ENCODE peak calls at places on chromosomes 7 and 10, in eight cellular contexts. Y, N, D, U, V, I, O and J are unnamed samples.

GRCh38 chr7:81684513-81685262 is 85.2 kb downstream of the HGF start:
- DNase-seq in Y (peak), N (peak), D (peak), U (peak), V (peak), I (peak), O (peak), J (peak)

GRCh38 chr7:125122225-125122624 is 192.6 kb upstream of the POT1 start:
- DNase-seq in Y (no peak), N (no peak), D (no peak), U (no peak), V (no peak), I (no peak), O (no peak), J (no peak)

GRCh38 chr10:102780246-102780645 is 36.5 kb downstream of the WBP1L start:
- DNase-seq in Y (peak), N (no peak), D (no peak), U (no peak), V (no peak), I (no peak), O (no peak), J (no peak)

GRCh38 chr7:28725045-28725630 is 233.0 kb downstream of the TRIL start:
- DNase-seq in Y (no peak), N (no peak), D (no peak), U (no peak), V (no peak), I (no peak), O (no peak), J (no peak)

GRCh38 chr7:75856562-75856961 is 22.3 kb upstream of the RHBDD2 start:
- DNase-seq in Y (no peak), N (no peak), D (no peak), U (no peak), V (no peak), I (no peak), O (no peak), J (no peak)

GRCh38 chr10:104750306-104750705 is 109.2 kb downstream of the SORCS3 start:
- DNase-seq in Y (no peak), N (no peak), D (no peak), U (no peak), V (no peak), I (no peak), O (peak), J (no peak)

GRCh38 chr10:59668081-59668480 is 41.6 kb downstream of the SLC16A9 start:
- DNase-seq in Y (no peak), N (no peak), D (no peak), U (no peak), V (no peak), I (no peak), O (no peak), J (no peak)

GRCh38 chr10:70589762-70590662 is 12.5 kb downstream of the PRF1 start:
- DNase-seq in Y (peak), N (peak), D (no peak), U (no peak), V (no peak), I (peak), O (peak), J (no peak)

GRCh38 chr10:118046491-118047362 is at the start of gene RAB11FIP2:
- DNase-seq in Y (peak), N (peak), D (peak), U (peak), V (peak), I (peak), O (peak), J (peak)

GRCh38 chr10:79127151-79127961 is 58.6 kb downstream of the ZMIZ1 start:
- DNase-seq in Y (peak), N (no peak), D (no peak), U (peak), V (peak), I (peak), O (peak), J (no peak)

GRCh38 chr7:130071701-130072622 is 1.6 kb downstream of the KLHDC10 start:
- DNase-seq in Y (peak), N (peak), D (no peak), U (no peak), V (peak), I (peak), O (peak), J (no peak)

GRCh38 chr7:93055543-93056107 is 62.2 kb downstream of the SAMD9 start:
- DNase-seq in Y (peak), N (no peak), D (no peak), U (no peak), V (no peak), I (no peak), O (peak), J (no peak)

GRCh38 chr10:18753496-18753895 is 94.3 kb downstream of the ARL5B start:
- DNase-seq in Y (no peak), N (no peak), D (no peak), U (no peak), V (no peak), I (no peak), O (no peak), J (no peak)

GRCh38 chr7:50307368-50308012 is 3.0 kb downstream of the IKZF1 start:
- DNase-seq in Y (no peak), N (no peak), D (no peak), U (no peak), V (no peak), I (no peak), O (no peak), J (no peak)

GRCh38 chr7:36658603-36659516 is 65.4 kb downstream of the AOAH start:
- DNase-seq in Y (peak), N (no peak), D (peak), U (no peak), V (no peak), I (no peak), O (peak), J (no peak)

GRCh38 chr7:108037748-108038147 is 34.8 kb upstream of the LAMB1 start:
- DNase-seq in Y (no peak), N (no peak), D (no peak), U (no peak), V (no peak), I (no peak), O (no peak), J (no peak)

GRCh38 chr10:97875391-97875790 is 25.7 kb downstream of the GOLGA7B start:
- DNase-seq in Y (no peak), N (peak), D (no peak), U (no peak), V (no peak), I (no peak), O (no peak), J (peak)

GRCh38 chr10:5589963-5590511 is 65.3 kb downstream of the CALML3 start:
- DNase-seq in Y (peak), N (no peak), D (no peak), U (no peak), V (no peak), I (peak), O (no peak), J (no peak)

GRCh38 chr10:71372882-71373495 is 23.7 kb upstream of the CDH23 start:
- DNase-seq in Y (no peak), N (no peak), D (no peak), U (no peak), V (no peak), I (no peak), O (no peak), J (no peak)

GRCh38 chr7:77482015-77482414 is 55.1 kb upstream of the PTPN12 start:
- DNase-seq in Y (no peak), N (no peak), D (no peak), U (no peak), V (no peak), I (no peak), O (peak), J (no peak)

GRCh38 chr10:34996843-34997242 is 93.3 kb downstream of the CUL2 start:
- DNase-seq in Y (peak), N (no peak), D (peak), U (no peak), V (no peak), I (no peak), O (no peak), J (no peak)

GRCh38 chr10:63642808-63643207 is 121.6 kb downstream of the REEP3 start:
- DNase-seq in Y (no peak), N (no peak), D (no peak), U (no peak), V (no peak), I (no peak), O (no peak), J (no peak)

GRCh38 chr7:298375-298702 is 8.4 kb downstream of the FOXL3 start:
- DNase-seq in Y (no peak), N (no peak), D (no peak), U (no peak), V (no peak), I (no peak), O (no peak), J (no peak)

GRCh38 chr7:11795231-11795630 is 36.8 kb downstream of the THSD7A start:
- DNase-seq in Y (no peak), N (no peak), D (no peak), U (no peak), V (no peak), I (no peak), O (no peak), J (no peak)

GRCh38 chr10:64537112-64537511 is 1015.9 kb downstream of the REEP3 start:
- DNase-seq in Y (no peak), N (no peak), D (no peak), U (no peak), V (no peak), I (no peak), O (no peak), J (no peak)

GRCh38 chr7:124751017-124751416 is 14.6 kb downstream of the GPR37 start:
- DNase-seq in Y (no peak), N (no peak), D (no peak), U (no peak), V (no peak), I (no peak), O (no peak), J (no peak)

GRCh38 chr10:131980757-131981428 is 830 bp downstream of the BNIP3 start:
- DNase-seq in Y (no peak), N (no peak), D (no peak), U (no peak), V (peak), I (no peak), O (peak), J (no peak)

GRCh38 chr10:51073461-51074237 is 638 bp upstream of the PRKG1 start:
- DNase-seq in Y (peak), N (peak), D (no peak), U (peak), V (peak), I (peak), O (peak), J (peak)

GRCh38 chr10:48881937-48882336 is 57.7 kb downstream of the LRRC18 start:
- DNase-seq in Y (no peak), N (no peak), D (no peak), U (no peak), V (no peak), I (no peak), O (no peak), J (no peak)

GRCh38 chr10:72692897-72693598 is 1.1 kb downstream of the MCU start:
- DNase-seq in Y (peak), N (no peak), D (no peak), U (no peak), V (no peak), I (no peak), O (peak), J (no peak)

GRCh38 chr10:17181751-17182150 is 19.7 kb downstream of the TRDMT1 start:
- DNase-seq in Y (no peak), N (no peak), D (no peak), U (no peak), V (peak), I (no peak), O (peak), J (no peak)

DNA sequence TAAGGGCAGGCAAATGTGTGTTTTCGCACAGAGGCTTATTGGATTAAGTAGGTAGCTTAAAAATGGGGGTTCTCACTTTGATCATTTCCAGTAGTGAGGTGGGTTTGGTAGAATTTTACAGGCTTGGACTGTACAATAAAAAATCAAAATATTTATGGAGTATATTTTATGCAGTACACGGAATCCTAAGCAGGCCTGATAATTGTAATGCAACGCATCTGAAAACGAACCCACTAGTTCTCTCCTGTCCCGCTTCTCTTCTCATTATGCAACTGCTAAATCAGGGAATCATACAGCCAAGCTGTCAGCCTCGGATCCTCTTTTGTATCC is 377 bp upstream of the POLR1F start:
- DNase-seq in Y (no peak), N (no peak), D (no peak), U (no peak), V (no peak), I (no peak), O (no peak), J (no peak)
- TF ChIP-seq CTCF in Y (no peak), N (peak), D (no peak), U (no peak), V (no peak), I (no peak), O (no peak), J (no peak)

DNA sequence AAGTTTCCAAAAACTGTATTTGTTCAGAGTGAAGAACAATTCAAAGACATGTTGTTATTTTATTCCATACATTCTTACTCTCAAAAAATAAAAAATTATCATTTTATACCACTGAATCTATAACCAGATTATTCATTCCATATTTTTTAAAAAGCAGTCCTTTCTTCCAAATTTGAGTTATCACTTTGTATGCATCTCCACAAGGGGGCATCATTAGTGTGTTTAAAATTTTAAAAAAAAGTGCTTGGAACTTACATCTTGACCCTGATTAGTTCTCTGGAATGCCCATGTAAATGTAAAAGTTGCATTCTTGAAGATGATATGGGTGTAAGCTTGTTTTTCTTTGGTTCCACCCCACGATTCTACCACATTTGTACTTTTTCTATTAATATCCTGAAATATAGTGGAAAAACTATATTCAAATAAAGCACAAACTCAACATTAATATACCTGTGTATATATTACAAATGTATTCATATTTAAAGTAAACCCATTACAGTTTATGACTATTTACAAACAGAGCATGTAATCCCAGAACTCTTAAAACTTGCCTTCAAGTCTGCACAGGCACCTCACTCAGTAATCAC is 144.9 kb downstream of the ELAPOR2 start:
- DNase-seq in Y (peak), N (no peak), D (no peak), U (no peak), V (no peak), I (no peak), O (peak), J (no peak)
- TF ChIP-seq CTCF in Y (peak), N (peak), D (peak), U (peak), V (peak), I (no peak), O (peak), J (no peak)

GRCh38 chr10:14185501-14186045 is 145.2 kb downstream of the FRMD4A start:
- DNase-seq in Y (peak), N (no peak), D (no peak), U (no peak), V (no peak), I (no peak), O (no peak), J (no peak)
- TF ChIP-seq CTCF in Y (no peak), N (no peak), D (no peak), U (no peak), V (no peak), I (no peak), O (no peak), J (no peak)

GRCh38 chr10:84845628-84846261 is 517.4 kb downstream of the CCSER2 start:
- DNase-seq in Y (no peak), N (no peak), D (no peak), U (no peak), V (peak), I (no peak), O (peak), J (no peak)
- TF ChIP-seq CTCF in Y (no peak), N (peak), D (no peak), U (no peak), V (peak), I (no peak), O (peak), J (no peak)

GRCh38 chr7:5692845-5693278 is 88.6 kb downstream of the RNF216 start:
- DNase-seq in Y (peak), N (no peak), D (no peak), U (no peak), V (peak), I (no peak), O (no peak), J (no peak)

GRCh38 chr7:5690931-5691461 is 90.5 kb downstream of the RNF216 start:
- DNase-seq in Y (no peak), N (peak), D (no peak), U (no peak), V (peak), I (no peak), O (no peak), J (no peak)

GRCh38 chr7:5691536-5692090 is 89.8 kb downstream of the RNF216 start:
- DNase-seq in Y (no peak), N (no peak), D (no peak), U (no peak), V (no peak), I (no peak), O (no peak), J (no peak)

GRCh38 chr7:5693529-5693928 is 87.9 kb downstream of the RNF216 start:
- DNase-seq in Y (peak), N (peak), D (no peak), U (no peak), V (no peak), I (no peak), O (no peak), J (no peak)

GRCh38 chr7:5692112-5692844 is 89.2 kb downstream of the RNF216 start:
- DNase-seq in Y (peak), N (peak), D (peak), U (peak), V (peak), I (peak), O (peak), J (peak)
- TF ChIP-seq CTCF in Y (no peak), N (no peak), D (no peak), U (no peak), V (no peak), I (no peak), O (no peak), J (no peak)